ENCODE peak calls at places on chromosomes 3 and 15, in seven cellular contexts. T is central memory CD4-positive, alpha-beta T cell; W is fibroblast of mammary gland; S is activated CD8-positive, alpha-beta memory T cell treated with anti-CD3 and anti-CD28 coated beads for 48 hours; G is AG09319; H is ecto neural progenitor cell; Z is A549. R is an unnamed sample.

GRCh38 chr3:194069421-194070219 is 66.3 kb upstream of the HES1 start:
- DNase-seq in H (no peak), Z (no peak), G (no peak), T (no peak), W (peak), S (no peak), R (no peak)

GRCh38 chr3:158789592-158789991 is 12.3 kb upstream of the MFSD1 start:
- DNase-seq in H (no peak), T (no peak), W (peak), Z (no peak), S (no peak), G (no peak), R (peak)

GRCh38 chr3:196948442-196949365 is 6.4 kb upstream of the NCBP2 start:
- DNase-seq in Z (no peak), T (no peak), G (no peak), H (no peak), W (peak), S (no peak), R (no peak)

GRCh38 chr3:108940568-108941285 is 13.0 kb downstream of the GUCA1C start:
- DNase-seq in W (no peak), H (no peak), G (no peak), S (no peak), T (no peak), Z (no peak), R (no peak)

GRCh38 chr3:55597638-55598037 is 110.5 kb upstream of the WNT5A start:
- DNase-seq in T (no peak), W (no peak), H (no peak), Z (no peak), S (no peak), G (no peak), R (no peak)

GRCh38 chr3:131526801-131527347 is 24.1 kb upstream of the MRPL3 start:
- DNase-seq in H (peak), G (peak), T (no peak), S (no peak), W (peak), Z (peak), R (peak)

GRCh38 chr3:180594631-180595348 is 7.2 kb upstream of the TTC14 start:
- DNase-seq in G (no peak), S (no peak), Z (peak), W (peak), H (no peak), T (no peak), R (peak)

GRCh38 chr15:52183562-52184173 is 7.5 kb downstream of the GNB5 start:
- DNase-seq in W (peak), G (no peak), T (no peak), S (no peak), Z (peak), H (no peak), R (peak)

GRCh38 chr3:157081681-157082210 is 78.2 kb downstream of the CCNL1 start:
- DNase-seq in T (peak), H (peak), Z (peak), W (peak), G (peak), S (peak), R (peak)

GRCh38 chr15:75647370-75648155 is at the start of gene SNX33:
- DNase-seq in Z (peak), S (peak), W (peak), H (peak), T (peak), G (peak), R (peak)

GRCh38 chr3:134080761-134081160 is 51.0 kb upstream of the SLCO2A1 start:
- DNase-seq in Z (no peak), T (no peak), G (no peak), S (no peak), H (no peak), W (no peak), R (no peak)

GRCh38 chr3:36707623-36708409 is 56.5 kb downstream of the DCLK3 start:
- DNase-seq in T (no peak), Z (peak), H (no peak), G (no peak), W (peak), S (no peak), R (no peak)

GRCh38 chr3:119508172-119508845 is 10.0 kb downstream of the TIMMDC1 start:
- DNase-seq in G (no peak), S (no peak), W (no peak), Z (no peak), H (no peak), T (no peak), R (no peak)

GRCh38 chr3:72339750-72340025 is 508.6 kb downstream of the SHQ1 start:
- DNase-seq in G (no peak), Z (no peak), H (no peak), W (no peak), S (no peak), T (no peak), R (no peak)

GRCh38 chr15:33031324-33031736 is 163.2 kb downstream of the FMN1 start:
- DNase-seq in H (no peak), S (no peak), T (no peak), G (no peak), W (peak), Z (no peak), R (peak)

GRCh38 chr15:72365844-72366243 is 10.0 kb downstream of the HEXA start:
- DNase-seq in W (no peak), S (no peak), T (peak), G (no peak), Z (no peak), H (no peak), R (no peak)

GRCh38 chr15:69751147-69751546 is 298.5 kb downstream of the RPLP1 start:
- DNase-seq in T (no peak), Z (no peak), G (no peak), H (no peak), W (no peak), S (no peak), R (no peak)

GRCh38 chr15:42577514-42578031 is 2.2 kb downstream of the STARD9 start:
- DNase-seq in T (no peak), G (peak), W (peak), H (no peak), S (no peak), Z (no peak), R (no peak)

GRCh38 chr3:17302774-17303173 is 418.0 kb downstream of the PLCL2 start:
- DNase-seq in G (peak), S (no peak), W (peak), T (no peak), Z (no peak), H (no peak), R (no peak)

GRCh38 chr3:141810161-141810560 is 47.0 kb downstream of the GRK7 start:
- DNase-seq in S (no peak), G (no peak), Z (no peak), H (no peak), T (no peak), W (no peak), R (no peak)

GRCh38 chr3:13579089-13579488 is 30.2 kb downstream of the FBLN2 start:
- DNase-seq in G (peak), W (peak), S (no peak), Z (no peak), H (no peak), T (no peak), R (no peak)